ENCODE peak calls at places on chromosome 22, in five cellular contexts. Q is endothelial cell of umbilical vein, K is PC-3, I is HCT116, V is astrocyte. P is an unnamed sample.

GRCh38 chr22:41595703-41596102 is 6.1 kb upstream of the PMM1 start:
- DNase-seq in K (no peak), V (no peak), Q (no peak), I (no peak), P (no peak)

GRCh38 chr22:19448076-19448607 is 631 bp upstream of the C22orf39 start:
- DNase-seq in K (peak; percentile 20), I (no peak), V (peak; percentile 48), Q (no peak), P (peak; percentile 55)

GRCh38 chr22:27151407-27151806 is 494.0 kb downstream of the MIAT start:
- DNase-seq in V (no peak), Q (peak; percentile 38), K (no peak), I (no peak), P (no peak)

GRCh38 chr22:20635227-20635591 is 127.8 kb downstream of the MED15 start:
- DNase-seq in V (no peak), I (no peak), Q (no peak), K (no peak), P (no peak)

GRCh38 chr22:37806409-37807338 is 1.1 kb upstream of the GCAT start:
- DNase-seq in I (no peak), V (peak; percentile 31), K (peak; percentile 49), Q (peak; percentile 44), P (no peak)

GRCh38 chr22:19694696-19695095 is 19.6 kb upstream of the SEPTIN5 start:
- DNase-seq in V (no peak), K (no peak), Q (no peak), I (no peak), P (no peak)

GRCh38 chr22:26949193-26949592 is 291.8 kb downstream of the MIAT start:
- DNase-seq in K (peak; percentile 4), Q (no peak), I (no peak), V (peak; percentile 12), P (no peak)

GRCh38 chr22:19122752-19123492 is 710 bp upstream of the DGCR2 start:
- DNase-seq in I (no peak), K (no peak), Q (no peak), V (no peak), P (no peak)

GRCh38 chr22:42275176-42275575 is 4.7 kb upstream of the TCF20 start:
- DNase-seq in V (no peak), K (no peak), Q (no peak), I (no peak), P (no peak)

GRCh38 chr22:37409557-37409956 is 17.7 kb downstream of the ELFN2 start:
- DNase-seq in Q (no peak), I (no peak), V (no peak), K (no peak), P (no peak)

GRCh38 chr22:24968066-24968561 is 15.6 kb downstream of the KIAA1671 start:
- DNase-seq in Q (no peak), I (peak; percentile 52), K (peak; percentile 90), V (peak; percentile 34), P (no peak)

DNA sequence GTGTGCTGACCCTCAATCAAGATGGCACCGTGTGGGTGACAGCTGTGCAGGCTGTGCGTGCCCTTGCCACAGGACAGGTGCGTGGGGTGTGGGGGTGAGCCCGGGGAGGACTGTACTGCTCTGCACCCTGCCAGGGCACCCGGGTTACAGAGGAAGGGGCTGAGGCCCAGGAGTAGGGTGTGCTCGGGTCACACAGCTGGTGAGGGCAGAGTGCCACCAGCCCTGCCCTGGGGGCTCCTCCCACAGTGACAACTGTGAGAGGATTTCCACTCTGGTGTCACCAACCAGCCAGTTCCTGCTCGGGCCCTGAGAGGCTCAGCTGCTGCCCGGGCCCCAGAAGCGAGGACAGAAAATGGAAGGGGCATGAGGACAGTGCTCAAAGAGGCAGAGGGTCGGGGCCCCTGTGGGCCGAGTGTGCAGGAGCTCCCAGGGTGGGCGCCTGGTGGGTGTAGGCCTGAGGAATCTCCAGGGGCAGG is 20.5 kb downstream of the TRMU start:
- DNase-seq in V (no peak), I (no peak), Q (no peak), K (no peak), P (no peak)
- TF ChIP-seq EZH2 in V (no peak), I (no peak), Q (no peak), K (no peak), P (no peak)

DNA sequence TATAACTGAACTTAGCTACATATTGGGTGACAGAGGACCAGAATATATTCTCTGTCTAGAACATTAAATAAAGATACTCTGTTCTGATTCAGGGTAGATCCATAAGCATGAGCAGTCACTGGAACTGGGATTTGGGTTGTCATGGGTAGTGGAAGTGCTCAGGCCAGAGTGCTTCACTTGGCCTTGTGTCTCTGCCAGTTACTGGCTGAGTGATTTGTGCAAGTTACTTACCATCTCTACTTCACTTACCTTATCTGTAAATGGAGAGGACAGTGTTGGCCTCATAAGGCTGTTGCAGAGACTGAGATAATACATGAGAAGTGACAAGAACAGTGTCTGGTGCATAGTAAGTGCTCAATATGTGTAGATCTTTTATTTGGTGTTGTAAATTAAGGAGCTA is 17.6 kb downstream of the ATXN10 start:
- DNase-seq in V (no peak), I (no peak), Q (no peak), K (no peak), P (no peak)
- H3K4me1 ChIP-seq in V (peaks cover 59% of the 10 kb centered on the region), I (peaks cover 83% of the 10 kb centered on the region), Q (peaks cover 15% of the 10 kb centered on the region), K (peaks cover 87% of the 10 kb centered on the region), P (no peaks in the 10 kb centered on the region)

GRCh38 chr22:40018051-40018450 is 23.3 kb downstream of the FAM83F start:
- DNase-seq in V (no peak), K (no peak), I (no peak), Q (no peak), P (no peak)
- TF ChIP-seq EZH2 in V (no peak), K (no peak), I (no peak), Q (no peak), P (no peak)

GRCh38 chr22:23591846-23592245 is 11.8 kb upstream of the IGLL1 start:
- DNase-seq in V (no peak), Q (no peak), K (no peak), I (no peak), P (no peak)

GRCh38 chr22:23591203-23591791 is 11.2 kb upstream of the IGLL1 start:
- DNase-seq in I (peak; percentile 51), V (peak; percentile 25), Q (peak; percentile 59), K (peak; percentile 51), P (peak; percentile 51)
- H3K4me1 ChIP-seq in I (no peaks in the 10 kb centered on the region), V (no peaks in the 10 kb centered on the region), Q (no peaks in the 10 kb centered on the region), K (no peaks in the 10 kb centered on the region), P (no peaks in the 10 kb centered on the region)

GRCh38 chr22:29205260-29205597 is 467 bp upstream of the EMID1 start:
- DNase-seq in V (no peak), Q (no peak), I (no peak), K (no peak), P (no peak)

GRCh38 chr22:29207562-29208501 is 2.1 kb downstream of the EMID1 start:
- DNase-seq in K (no peak), Q (no peak), I (no peak), V (no peak), P (no peak)

GRCh38 chr22:29205598-29206371 is at the start of gene EMID1:
- DNase-seq in Q (peak; percentile 10), I (no peak), K (peak; percentile 12), V (no peak), P (peak; percentile 53)

GRCh38 chr22:29207231-29207550 is 1.5 kb downstream of the EMID1 start:
- DNase-seq in I (no peak), V (no peak), K (no peak), Q (no peak), P (no peak)

GRCh38 chr22:29206372-29207230 is 905 bp downstream of the EMID1 start:
- DNase-seq in I (no peak), Q (no peak), V (no peak), K (no peak), P (no peak)
- TF ChIP-seq EZH2 in I (no peak), Q (no peak), V (peak; percentile 21), K (no peak), P (no peak)

GRCh38 chr22:29121124-29121523 is 48.3 kb downstream of the KREMEN1 start:
- DNase-seq in I (no peak), K (no peak), Q (no peak), V (no peak), P (no peak)
- H3K4me1 ChIP-seq in I (no peaks in the 10 kb centered on the region), K (no peaks in the 10 kb centered on the region), Q (no peaks in the 10 kb centered on the region), V (no peaks in the 10 kb centered on the region), P (no peaks in the 10 kb centered on the region)

DNA sequence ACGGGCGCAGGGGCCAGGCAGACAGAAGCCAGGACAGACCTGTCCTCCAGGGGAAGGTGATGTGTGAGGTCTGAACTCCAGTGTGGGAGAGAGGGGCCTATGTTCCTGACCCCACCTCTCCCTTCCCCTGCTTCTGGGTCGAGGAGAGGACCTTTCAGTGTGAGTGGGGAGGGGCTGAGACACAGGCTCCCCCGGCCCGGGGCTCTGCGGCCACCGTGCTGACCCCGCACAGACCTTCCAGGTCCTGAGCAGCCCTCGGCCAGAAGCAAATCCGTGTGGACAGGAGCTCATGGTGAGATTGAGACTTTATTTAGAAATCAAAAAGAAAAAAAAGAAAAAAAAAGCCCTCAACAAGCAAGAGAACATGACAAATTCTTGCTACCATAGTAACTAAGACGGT is 680.5 kb downstream of the BRD1 start:
- DNase-seq in Q (no peak), V (no peak), K (no peak), I (no peak), P (no peak)
- TF ChIP-seq EZH2 in Q (no peak), V (no peak), K (no peak), I (no peak), P (no peak)